ENCODE peak calls at places on chromosomes 1 and 21, in six cellular contexts. Q, M, E, L, D and A are unnamed samples.
A peak's percentile ranks its signal among the peaks of the same experiment; 100 is the strongest.

GRCh38 chr1:86155807-86156561 is 588 bp downstream of the COL24A1 start:
- DNase-seq in Q (no peak), M (peak; percentile 23), E (no peak), L (no peak), D (no peak), A (peak; percentile 77)

GRCh38 chr1:161404051-161404597 is 36.4 kb upstream of the CFAP126 start:
- DNase-seq in Q (no peak), M (no peak), E (no peak), L (no peak), D (no peak), A (no peak)

GRCh38 chr1:220887868-220888664 is 8.8 kb downstream of the HLX start:
- DNase-seq in Q (no peak), M (no peak), E (no peak), L (no peak), D (no peak), A (peak; percentile 78)

GRCh38 chr1:99533909-99534907 is 111.7 kb upstream of the PALMD start:
- DNase-seq in Q (no peak), M (no peak), E (no peak), L (no peak), D (no peak), A (no peak)

GRCh38 chr1:159927887-159928431 is 2.7 kb upstream of the TAGLN2 start:
- DNase-seq in Q (no peak), M (no peak), E (no peak), L (no peak), D (no peak), A (no peak)

GRCh38 chr1:48216276-48216675 is 6.2 kb upstream of the SLC5A9 start:
- DNase-seq in Q (no peak), M (no peak), E (no peak), L (no peak), D (no peak), A (no peak)

GRCh38 chr1:29122662-29122986 is 1.1 kb downstream of the TMEM200B start:
- DNase-seq in Q (peak; percentile 72), M (peak; percentile 78), E (no peak), L (no peak), D (no peak), A (peak; percentile 94)

GRCh38 chr1:164755674-164756073 is 196.7 kb downstream of the PBX1 start:
- DNase-seq in Q (no peak), M (no peak), E (no peak), L (no peak), D (no peak), A (no peak)

GRCh38 chr21:26115899-26116298 is 54.7 kb downstream of the APP start:
- DNase-seq in Q (no peak), M (no peak), E (no peak), L (no peak), D (no peak), A (no peak)

GRCh38 chr1:229012823-229013222 is 258.1 kb upstream of the RAB4A start:
- DNase-seq in Q (no peak), M (no peak), E (no peak), L (no peak), D (no peak), A (no peak)

GRCh38 chr1:220706921-220707559 is 16.9 kb downstream of the C1orf115 start:
- DNase-seq in Q (no peak), M (no peak), E (no peak), L (no peak), D (no peak), A (no peak)

DNA sequence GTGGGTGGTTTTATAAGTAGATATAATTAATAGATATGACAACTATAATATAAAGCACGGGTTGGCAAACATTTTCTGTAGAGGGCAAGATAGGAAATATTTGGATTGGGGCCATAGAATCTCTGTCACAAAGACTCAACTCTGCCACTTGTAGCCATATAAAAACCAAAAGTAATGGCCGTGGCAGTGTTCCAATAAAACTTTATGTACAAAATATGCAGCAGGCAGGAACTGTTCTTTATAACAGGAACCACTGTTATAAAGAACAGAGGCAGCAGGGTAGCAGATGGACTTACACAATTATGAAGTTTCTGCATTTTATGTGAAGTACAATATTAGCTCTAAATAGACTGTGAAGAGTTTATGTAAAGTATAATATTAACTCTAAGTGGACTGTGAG is 16.9 kb upstream of the QSOX1 start:
- DNase-seq in Q (no peak), M (no peak), E (no peak), L (no peak), D (no peak), A (no peak)
- H3K36me3 ChIP-seq in Q (no peaks in the 10 kb centered on the region), M (no peaks in the 10 kb centered on the region), E (no peaks in the 10 kb centered on the region), L (no peaks in the 10 kb centered on the region), D (no peaks in the 10 kb centered on the region), A (no peaks in the 10 kb centered on the region)

GRCh38 chr1:34360574-34360973 is 183.9 kb downstream of the C1orf94 start:
- DNase-seq in Q (no peak), M (no peak), E (no peak), L (no peak), D (no peak), A (no peak)

GRCh38 chr1:34361781-34362357 is 185.2 kb downstream of the C1orf94 start:
- DNase-seq in Q (no peak), M (no peak), E (no peak), L (no peak), D (no peak), A (no peak)

GRCh38 chr1:34358636-34359035 is 181.9 kb downstream of the C1orf94 start:
- DNase-seq in Q (no peak), M (no peak), E (no peak), L (no peak), D (no peak), A (no peak)

GRCh38 chr1:34361121-34361520 is 184.4 kb downstream of the C1orf94 start:
- DNase-seq in Q (no peak), M (no peak), E (no peak), L (no peak), D (no peak), A (no peak)

DNA sequence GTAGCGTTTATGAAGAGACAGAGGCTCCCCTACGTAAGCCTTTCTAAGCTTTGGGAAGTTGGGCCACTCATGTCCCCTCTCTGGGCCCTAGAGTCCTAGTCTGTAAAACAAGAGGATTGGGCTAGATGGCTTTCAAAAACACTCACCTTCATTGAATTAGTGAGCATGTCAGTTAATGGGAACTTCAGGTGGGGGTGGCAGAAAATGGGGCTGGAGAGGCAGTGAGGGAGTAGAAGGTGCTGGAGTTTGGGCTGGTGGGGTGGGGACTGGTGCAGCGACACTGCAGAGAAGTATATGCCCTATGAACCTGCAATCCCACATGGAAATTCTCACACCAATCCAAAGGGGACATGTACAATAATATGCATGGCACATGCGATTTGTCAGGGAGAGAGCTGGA is 182.7 kb downstream of the C1orf94 start:
- DNase-seq in Q (no peak), M (no peak), E (no peak), L (no peak), D (no peak), A (no peak)
- H3K27me3 ChIP-seq in Q (no peaks in the 10 kb centered on the region), M (peaks cover 16% of the 10 kb centered on the region), E (no peaks in the 10 kb centered on the region), L (no peaks in the 10 kb centered on the region), D (no peaks in the 10 kb centered on the region), A (no peaks in the 10 kb centered on the region)

DNA sequence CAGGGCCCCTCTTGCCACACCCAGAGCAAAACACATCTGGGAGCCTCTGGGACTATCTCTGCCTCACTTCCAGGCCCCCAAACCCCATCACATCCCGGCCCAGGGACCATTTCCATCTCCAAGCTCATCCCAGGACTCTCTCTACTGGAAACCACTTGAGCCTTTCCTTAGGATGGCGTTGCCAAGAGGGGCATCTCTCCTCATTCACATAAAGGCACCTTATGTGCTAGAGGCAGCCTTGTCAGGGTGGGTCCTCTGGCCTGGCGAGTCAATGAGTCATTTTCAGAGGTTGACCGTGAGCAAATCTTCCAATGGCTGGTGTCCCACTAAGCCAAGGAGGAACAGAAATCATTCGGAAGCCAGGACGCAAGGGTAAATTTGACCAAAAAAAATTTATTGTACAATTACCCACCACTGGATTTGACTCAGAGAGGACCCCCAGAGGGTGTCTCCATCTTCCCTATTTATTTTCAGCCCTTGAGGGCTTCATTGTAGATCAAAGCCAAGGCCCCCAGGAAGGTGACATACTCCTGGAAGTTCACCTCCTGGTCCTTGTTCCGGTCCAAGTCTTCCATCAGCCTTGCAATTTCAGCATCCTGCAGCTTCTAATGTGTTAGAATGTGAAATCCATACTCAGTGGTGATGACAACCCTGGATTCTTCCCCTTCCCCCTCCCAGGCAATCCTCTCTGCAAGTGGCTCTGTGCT is 1.4 kb downstream of the S100A6 start:
- DNase-seq in Q (peak; percentile 33), M (peak; percentile 31), E (no peak), L (no peak), D (no peak), A (no peak)
- H3K4me3 ChIP-seq in Q (peak overlapping the region; percentile 56), M (peak overlapping the region; percentile 77), E (peak overlapping the region; percentile 75), L (peak overlapping the region; percentile 91), D (peak overlapping the region; percentile 44), A (peak overlapping the region; percentile 91)

GRCh38 chr21:18617291-18617690 is 213.7 kb upstream of the TMPRSS15 start:
- DNase-seq in Q (no peak), M (no peak), E (no peak), L (no peak), D (no peak), A (no peak)
- H3K36me3 ChIP-seq in Q (no peaks in the 10 kb centered on the region), M (no peaks in the 10 kb centered on the region), E (no peaks in the 10 kb centered on the region), L (no peaks in the 10 kb centered on the region), D (no peaks in the 10 kb centered on the region), A (no peaks in the 10 kb centered on the region)

DNA sequence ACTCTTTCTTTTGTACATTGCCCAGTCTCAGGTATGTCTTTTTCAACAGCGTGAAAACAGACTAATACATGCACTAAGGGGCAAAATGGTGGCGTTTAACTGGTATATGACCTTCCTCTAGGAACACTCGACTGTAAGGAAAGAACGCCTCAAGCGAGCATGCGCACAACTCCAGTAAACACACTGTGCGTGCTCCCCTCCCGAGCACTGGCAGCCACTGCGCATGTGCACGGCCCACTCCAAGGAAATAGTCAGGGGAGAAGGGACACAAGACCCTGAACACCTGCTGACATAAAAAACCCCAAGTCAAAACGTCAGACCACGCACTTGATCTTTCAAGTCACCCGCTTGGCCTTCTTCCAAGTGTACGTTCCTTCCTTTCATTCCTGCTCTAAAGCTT is 173.5 kb downstream of the NPHP4 start:
- DNase-seq in Q (no peak), M (no peak), E (no peak), L (no peak), D (no peak), A (no peak)
- H3K27me3 ChIP-seq in Q (no peaks in the 10 kb centered on the region), M (peaks cover 39% of the 10 kb centered on the region), E (no peaks in the 10 kb centered on the region), L (peaks cover 8% of the 10 kb centered on the region), D (no peaks in the 10 kb centered on the region), A (no peaks in the 10 kb centered on the region)

GRCh38 chr1:173220157-173220556 is 13.0 kb upstream of the TNFSF4 start:
- DNase-seq in Q (no peak), M (no peak), E (no peak), L (no peak), D (no peak), A (no peak)

GRCh38 chr1:173223031-173223380 is 15.9 kb upstream of the TNFSF4 start:
- DNase-seq in Q (no peak), M (no peak), E (no peak), L (no peak), D (no peak), A (no peak)

GRCh38 chr1:173222149-173223030 is 15.3 kb upstream of the TNFSF4 start:
- DNase-seq in Q (no peak), M (no peak), E (no peak), L (no peak), D (no peak), A (no peak)

GRCh38 chr1:173224887-173225280 is 17.8 kb upstream of the TNFSF4 start:
- DNase-seq in Q (no peak), M (no peak), E (no peak), L (no peak), D (no peak), A (no peak)

GRCh38 chr1:173224280-173224886 is 17.3 kb upstream of the TNFSF4 start:
- DNase-seq in Q (no peak), M (no peak), E (no peak), L (no peak), D (no peak), A (no peak)
- H3K4me3 ChIP-seq in Q (no peak overlapping the region), M (no peak overlapping the region), E (no peak overlapping the region), L (no peak overlapping the region), D (no peak overlapping the region), A (no peak overlapping the region)